ENCODE peak calls at places on chromosomes 11 and 22, in four cellular contexts. D, T, U and O are unnamed samples.

GRCh38 chr11:110513521-110514450 is 84.0 kb downstream of the FDX1 start:
- DNase-seq in T (peak), D (no peak), U (no peak), O (no peak)

GRCh38 chr11:125110996-125111340 is 458 bp downstream of the TMEM218 start:
- DNase-seq in U (peak), T (no peak), D (no peak), O (peak)

GRCh38 chr11:59801981-59802638 is 8.5 kb downstream of the MRPL16 start:
- DNase-seq in U (no peak), D (no peak), T (peak), O (no peak)

GRCh38 chr22:22878801-22879674 is 8.6 kb upstream of the IGLL5 start:
- DNase-seq in U (no peak), T (no peak), D (no peak), O (no peak)

GRCh38 chr22:40177738-40178416 is at the start of gene TNRC6B:
- DNase-seq in T (peak), D (peak), U (peak), O (peak)

GRCh38 chr11:20042025-20042639 is 118.1 kb downstream of the DBX1 start:
- DNase-seq in U (no peak), T (peak), D (peak), O (no peak)

GRCh38 chr11:62088331-62088933 is 35.4 kb upstream of the INCENP start:
- DNase-seq in T (no peak), D (no peak), U (no peak), O (no peak)

GRCh38 chr22:27185903-27186302 is 528.5 kb downstream of the MIAT start:
- DNase-seq in D (no peak), T (no peak), U (no peak), O (no peak)

GRCh38 chr11:36148701-36149100 is 140.5 kb downstream of the COMMD9 start:
- DNase-seq in T (no peak), U (no peak), D (no peak), O (no peak)

GRCh38 chr22:24521791-24522245 is 26.7 kb downstream of the UPB1 start:
- DNase-seq in U (peak), D (peak), T (peak), O (peak)

GRCh38 chr11:108670381-108670930 is 5.6 kb downstream of the DDX10 start:
- DNase-seq in D (no peak), T (no peak), U (no peak), O (no peak)

GRCh38 chr11:36057372-36058045 is 113.6 kb downstream of the LDLRAD3 start:
- DNase-seq in T (no peak), D (no peak), U (no peak), O (no peak)

GRCh38 chr11:17734418-17734911 is at the start of gene KCNC1:
- DNase-seq in D (peak), T (peak), U (peak), O (no peak)

GRCh38 chr11:62370743-62371440 is 33.6 kb downstream of the ASRGL1 start:
- DNase-seq in U (no peak), T (no peak), D (no peak), O (no peak)

GRCh38 chr22:22748297-22748743 is 103.9 kb downstream of the GGTLC2 start:
- DNase-seq in D (no peak), U (peak), T (peak), O (peak)

GRCh38 chr11:17526931-17527660 is 17.1 kb downstream of the USH1C start:
- DNase-seq in D (no peak), T (no peak), U (no peak), O (no peak)

GRCh38 chr11:45933131-45933821 is 10.8 kb downstream of the LARGE2 start:
- DNase-seq in D (no peak), T (peak), U (no peak), O (no peak)

GRCh38 chr11:65308281-65308891 is 6.3 kb upstream of the CDC42EP2 start:
- DNase-seq in U (no peak), T (no peak), D (no peak), O (no peak)

GRCh38 chr11:46381046-46381835 is at the start of gene MDK:
- DNase-seq in T (no peak), D (no peak), U (peak), O (peak)

GRCh38 chr11:27201454-27202302 is 161.1 kb downstream of the BBOX1 start:
- DNase-seq in D (peak), U (peak), T (peak), O (peak)

GRCh38 chr22:40183029-40183581 is 5.4 kb downstream of the TNRC6B start:
- DNase-seq in U (peak), D (no peak), T (peak), O (peak)

GRCh38 chr11:112321521-112322172 is 61.0 kb upstream of the PLET1 start:
- DNase-seq in T (peak), U (no peak), D (no peak), O (peak)

GRCh38 chr22:20968281-20968977 is 1.4 kb downstream of the AIFM3 start:
- DNase-seq in U (no peak), D (no peak), T (no peak), O (no peak)

GRCh38 chr11:103618532-103618931 is 417.9 kb upstream of the DDI1 start:
- DNase-seq in U (no peak), T (peak), D (no peak), O (no peak)

GRCh38 chr22:42752230-42752746 is 31.6 kb upstream of the A4GALT start:
- DNase-seq in U (no peak), T (no peak), D (no peak), O (no peak)

GRCh38 chr11:116707250-116707649 is 65.5 kb downstream of the BUD13 start:
- DNase-seq in T (no peak), U (no peak), D (no peak), O (no peak)

GRCh38 chr11:35387341-35387982 is 31.9 kb downstream of the SLC1A2 start:
- DNase-seq in D (no peak), T (peak), U (no peak), O (no peak)

GRCh38 chr11:72430743-72431570 is 3.4 kb downstream of the CLPB start:
- DNase-seq in T (peak), U (peak), D (peak), O (peak)

GRCh38 chr11:125244166-125244565 is 79.6 kb downstream of the PKNOX2 start:
- DNase-seq in D (no peak), U (no peak), T (no peak), O (no peak)

GRCh38 chr11:110919241-110919893 is 207.1 kb upstream of the ARHGAP20 start:
- DNase-seq in U (no peak), D (no peak), T (no peak), O (no peak)

GRCh38 chr22:42338502-42338901 is 68.0 kb upstream of the TCF20 start:
- DNase-seq in D (no peak), T (no peak), U (no peak), O (no peak)

GRCh38 chr22:17176715-17177114 is 17.6 kb upstream of the HDHD5 start:
- DNase-seq in U (no peak), D (no peak), T (no peak), O (no peak)

GRCh38 chr11:74011360-74012071 is 2.6 kb upstream of the UCP3 start:
- DNase-seq in D (no peak), T (peak), U (peak), O (no peak)

DNA sequence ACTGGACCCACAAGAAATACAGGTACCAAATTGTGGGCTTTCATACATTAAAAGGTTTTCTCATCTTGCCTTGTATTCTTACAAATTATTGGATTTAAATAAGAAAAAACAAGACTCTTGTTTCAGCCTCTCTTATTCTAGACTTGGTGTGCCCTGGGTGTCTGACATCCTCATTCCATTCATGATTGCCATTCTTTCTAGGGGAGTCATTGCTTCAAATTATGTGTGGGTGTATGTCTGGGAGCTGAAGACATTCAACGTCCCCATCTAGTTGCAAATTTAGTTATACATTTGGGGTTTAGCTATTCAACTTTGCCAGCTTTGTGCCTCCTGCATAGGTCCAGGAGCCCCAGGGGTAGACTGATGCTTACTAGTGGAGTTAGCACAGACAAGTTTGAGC is 18.1 kb downstream of the MAML2 start:
- DNase-seq in U (no peak), D (no peak), T (peak), O (no peak)
- TF ChIP-seq MAZ in U (no peak), D (no peak), T (no peak), O (no peak)

GRCh38 chr11:6824461-6824860 is 21.0 kb upstream of the OR10A5 start:
- DNase-seq in T (no peak), D (no peak), U (no peak), O (no peak)
- TF ChIP-seq MAZ in T (no peak), D (no peak), U (no peak), O (no peak)

GRCh38 chr22:19849800-19850481 is 4.7 kb downstream of the GNB1L start:
- DNase-seq in D (no peak), T (no peak), U (no peak), O (no peak)
- TF ChIP-seq MAZ in D (no peak), T (no peak), U (no peak), O (no peak)

GRCh38 chr11:5992604-5993251 is 5.9 kb upstream of the OR52L1 start:
- DNase-seq in D (peak), T (peak), U (peak), O (peak)
- TF ChIP-seq MAZ in D (no peak), T (no peak), U (no peak), O (no peak)

GRCh38 chr22:49964493-49965290 is 4.1 kb downstream of the PIM3 start:
- DNase-seq in U (no peak), T (no peak), D (no peak), O (no peak)
- TF ChIP-seq MAZ in U (no peak), T (no peak), D (no peak), O (no peak)